ENCODE peak calls at places on chromosomes 16 and 17, in ten cellular contexts. W, Q, S, I, E, N, C, U, R and T are unnamed samples.

GRCh38 chr16:27792486-27793275 is 242.7 kb downstream of the KATNIP start:
- DNase-seq in N (no peak), C (no peak), Q (no peak), S (no peak), U (no peak), W (no peak), I (no peak), E (peak; percentile 39), R (no peak), T (no peak)

GRCh38 chr17:15886804-15887203 is 58.1 kb upstream of the ADORA2B start:
- DNase-seq in E (no peak), S (no peak), N (no peak), R (no peak), W (no peak), U (no peak), Q (no peak), C (no peak), I (no peak), T (no peak)

GRCh38 chr17:67696347-67696746 is 21.4 kb upstream of the NOL11 start:
- DNase-seq in N (no peak), Q (no peak), U (no peak), I (no peak), E (no peak), S (no peak), R (no peak), C (no peak), W (no peak), T (no peak)

GRCh38 chr16:9578459-9578858 is 487.0 kb downstream of the HAPSTR1 start:
- DNase-seq in I (no peak), U (no peak), N (no peak), Q (no peak), W (no peak), C (no peak), S (no peak), E (no peak), R (no peak), T (no peak)

GRCh38 chr17:80649672-80650338 is 105.2 kb downstream of the RPTOR start:
- DNase-seq in S (peak; percentile 64), C (peak; percentile 58), Q (peak; percentile 69), R (peak; percentile 56), N (peak; percentile 55), W (peak; percentile 61), E (peak; percentile 83), U (peak; percentile 51), I (peak; percentile 22), T (peak; percentile 85)

GRCh38 chr17:78174870-78175642 is 6.7 kb downstream of the SYNGR2 start:
- DNase-seq in R (no peak), S (no peak), Q (no peak), U (no peak), N (no peak), E (no peak), I (peak; percentile 85), C (no peak), W (no peak), T (no peak)

GRCh38 chr17:17885029-17885351 is 48.2 kb upstream of the SREBF1 start:
- DNase-seq in Q (no peak), W (no peak), N (no peak), U (no peak), I (no peak), C (no peak), R (no peak), E (no peak), S (no peak), T (no peak)

GRCh38 chr17:68892658-68893057 is 62.5 kb downstream of the ABCA8 start:
- DNase-seq in Q (no peak), S (no peak), R (no peak), U (no peak), W (no peak), C (no peak), I (no peak), N (no peak), E (no peak), T (no peak)

GRCh38 chr17:47621293-47622178 is 28.2 kb upstream of the KPNB1 start:
- DNase-seq in W (peak; percentile 24), E (peak; percentile 92), U (peak; percentile 61), N (peak; percentile 73), Q (no peak), I (no peak), S (peak; percentile 98), R (peak; percentile 46), C (no peak), T (peak; percentile 83)

GRCh38 chr16:16062023-16062932 is 112.9 kb downstream of the ABCC1 start:
- DNase-seq in C (no peak), I (peak; percentile 32), Q (peak; percentile 25), S (no peak), N (no peak), E (no peak), W (no peak), R (no peak), U (no peak), T (no peak)

GRCh38 chr17:72771734-72772133 is 320.8 kb downstream of the SLC39A11 start:
- DNase-seq in R (no peak), E (no peak), I (no peak), Q (no peak), N (no peak), W (no peak), S (no peak), U (no peak), C (no peak), T (no peak)

GRCh38 chr17:67467500-67468481 is 90.7 kb downstream of the PITPNC1 start:
- DNase-seq in S (no peak), I (no peak), N (no peak), R (no peak), W (no peak), Q (no peak), U (no peak), E (no peak), C (no peak), T (no peak)

GRCh38 chr17:39231091-39231561 is 5.4 kb upstream of the STAC2 start:
- DNase-seq in S (no peak), N (peak; percentile 3), E (no peak), W (no peak), C (peak; percentile 36), Q (no peak), U (no peak), I (no peak), R (no peak), T (peak; percentile 41)

GRCh38 chr17:39229274-39229913 is 3.6 kb upstream of the STAC2 start:
- DNase-seq in I (no peak), S (peak; percentile 42), E (peak; percentile 49), R (no peak), U (no peak), Q (no peak), N (no peak), W (no peak), C (no peak), T (no peak)

GRCh38 chr17:39235555-39236221 is 9.9 kb upstream of the STAC2 start:
- DNase-seq in Q (peak; percentile 67), C (peak; percentile 62), W (no peak), N (peak; percentile 61), U (no peak), S (peak; percentile 51), I (peak; percentile 18), E (peak; percentile 35), R (peak; percentile 70), T (no peak)

GRCh38 chr17:39230361-39230760 is 4.6 kb upstream of the STAC2 start:
- DNase-seq in W (no peak), S (no peak), R (no peak), C (peak; percentile 6), N (no peak), Q (no peak), I (no peak), U (no peak), E (no peak), T (no peak)

GRCh38 chr17:39231587-39232551 is 6.1 kb upstream of the STAC2 start:
- DNase-seq in R (no peak), N (peak; percentile 63), E (no peak), I (peak; percentile 56), Q (peak; percentile 74), C (peak; percentile 74), U (peak; percentile 59), S (peak; percentile 15), W (peak; percentile 53), T (peak; percentile 80)
- H3K4me3 ChIP-seq in R (no peak overlapping the region), N (no peak overlapping the region), E (no peak overlapping the region), I (no peak overlapping the region), Q (no peak overlapping the region), C (no peak overlapping the region), U (no peak overlapping the region), S (no peak overlapping the region), W (no peak overlapping the region), T (no peak overlapping the region)

DNA sequence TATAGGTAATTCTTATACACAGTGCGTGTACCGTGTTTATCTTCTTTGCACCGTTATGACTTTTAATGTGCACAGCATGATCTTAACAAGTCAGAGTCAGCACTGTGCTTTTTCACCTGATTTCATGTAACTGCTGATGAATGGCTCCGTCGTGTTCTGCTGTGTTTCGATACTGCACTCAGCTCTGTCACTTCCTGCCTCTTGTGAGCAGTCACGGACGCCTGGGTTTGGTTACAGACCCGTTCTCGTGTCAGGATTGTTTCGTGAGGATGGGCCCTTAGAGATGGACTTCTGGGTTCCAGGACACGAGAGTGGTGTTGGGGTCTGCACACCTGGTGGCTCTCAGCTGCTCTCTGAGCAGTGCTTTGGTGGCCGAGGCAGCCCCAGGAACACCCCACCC is 24.6 kb downstream of the TBCD start:
- DNase-seq in W (no peak), E (no peak), N (no peak), U (no peak), Q (peak; percentile 29), I (no peak), S (no peak), C (no peak), R (no peak), T (no peak)
- H3K4me1 ChIP-seq in W (no peaks in the 10 kb centered on the region), E (no peaks in the 10 kb centered on the region), N (peaks cover 2% of the 10 kb centered on the region), U (no peaks in the 10 kb centered on the region), Q (peaks cover 19% of the 10 kb centered on the region), I (peaks cover 8% of the 10 kb centered on the region), S (no peaks in the 10 kb centered on the region), C (peaks cover 10% of the 10 kb centered on the region), R (peaks cover 16% of the 10 kb centered on the region), T (no peaks in the 10 kb centered on the region)

DNA sequence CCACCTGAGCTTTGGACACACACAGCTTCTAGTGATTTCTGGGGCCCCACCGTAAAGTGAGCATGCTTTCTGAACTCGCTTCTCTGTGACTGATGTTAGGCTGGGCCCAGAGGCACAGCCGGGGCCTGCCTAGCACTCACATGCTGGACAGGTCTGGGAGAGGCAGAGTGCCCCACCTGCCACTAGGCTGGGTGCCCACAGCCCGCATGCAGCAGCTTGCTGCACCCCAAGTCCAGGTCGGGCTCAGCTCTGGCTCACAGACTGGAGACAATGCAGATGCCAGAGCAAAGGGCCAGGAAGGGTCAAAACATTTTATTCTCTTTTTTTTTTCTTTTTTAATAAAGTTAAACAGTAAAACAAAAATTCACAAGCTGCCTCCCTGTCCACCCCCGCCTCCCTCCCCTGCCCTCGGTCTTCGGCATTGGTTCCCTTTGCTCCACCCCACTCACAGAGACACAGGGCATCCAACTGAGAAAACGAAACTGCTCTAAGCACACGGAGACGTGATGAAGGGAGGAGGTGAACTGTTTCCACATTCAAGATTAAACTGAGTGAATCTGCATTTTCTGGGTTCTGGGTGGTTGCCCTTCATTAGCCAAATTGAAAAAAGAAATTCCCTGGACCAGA is 9.7 kb downstream of the CNP start:
- DNase-seq in R (no peak), S (no peak), E (no peak), N (no peak), U (peak; percentile 75), C (no peak), Q (no peak), I (no peak), W (no peak), T (no peak)
- H3K4me3 ChIP-seq in R (no peak overlapping the region), S (no peak overlapping the region), E (no peak overlapping the region), N (no peak overlapping the region), U (no peak overlapping the region), C (no peak overlapping the region), Q (no peak overlapping the region), I (no peak overlapping the region), W (no peak overlapping the region), T (no peak overlapping the region)

GRCh38 chr16:70752381-70752780 is 48.6 kb downstream of the VAC14 start:
- DNase-seq in S (no peak), C (no peak), R (no peak), I (no peak), N (no peak), Q (no peak), W (no peak), E (no peak), U (no peak), T (no peak)
- H3K4me1 ChIP-seq in S (peaks cover 16% of the 10 kb centered on the region), C (no peaks in the 10 kb centered on the region), R (peaks cover 21% of the 10 kb centered on the region), I (peaks cover 35% of the 10 kb centered on the region), N (peaks cover 26% of the 10 kb centered on the region), Q (peaks cover 8% of the 10 kb centered on the region), W (peaks cover 40% of the 10 kb centered on the region), E (peaks cover 47% of the 10 kb centered on the region), U (peaks cover 18% of the 10 kb centered on the region), T (peaks cover 7% of the 10 kb centered on the region)